ENCODE peak calls at places on chromosomes 4 and X, in seven cellular contexts. X is hypothalamus; J is activated CD4-positive, alpha-beta T cell treated with anti-CD3 and anti-CD28 coated beads, Interleukin-2, amount 50 U/mL, for 1 hour; F is mammary epithelial cell; O is substantia nigra; U is NCI-H524 treated with DMSO at 0.1 percent for 48 hours; B is renal cortical epithelial cell. S is an unnamed sample.

GRCh38 chr4:157014621-157015591 is 43.3 kb upstream of the PDGFC start:
- DNase-seq in X (no peak), J (no peak), F (peak; percentile 76), O (no peak), U (no peak), B (peak; percentile 85), S (no peak)

GRCh38 chrX:130995351-130995967 is 62.7 kb upstream of the ARHGAP36 start:
- DNase-seq in X (no peak), J (no peak), F (no peak), O (no peak), U (no peak), B (no peak), S (no peak)

GRCh38 chrX:9542106-9542764 is 77.4 kb downstream of the TBL1X start:
- DNase-seq in X (no peak), J (no peak), F (no peak), O (no peak), U (no peak), B (no peak), S (no peak)

GRCh38 chr4:122718265-122718664 is 14.2 kb upstream of the BBS12 start:
- DNase-seq in X (no peak), J (no peak), F (no peak), O (no peak), U (no peak), B (no peak), S (no peak)

GRCh38 chrX:9865804-9866471 is 79.7 kb downstream of the SHROOM2 start:
- DNase-seq in X (no peak), J (no peak), F (peak; percentile 32), O (no peak), U (no peak), B (peak; percentile 53), S (no peak)

GRCh38 chr4:6953751-6954380 is 44.2 kb downstream of the TBC1D14 start:
- DNase-seq in X (no peak), J (no peak), F (peak; percentile 92), O (no peak), U (peak; percentile 25), B (peak; percentile 79), S (no peak)

GRCh38 chrX:155544886-155545285 is 67.9 kb downstream of the TMLHE start:
- DNase-seq in X (no peak), J (no peak), F (no peak), O (no peak), U (no peak), B (no peak), S (no peak)

GRCh38 chrX:18422325-18422724 is 3.1 kb upstream of the CDKL5 start:
- DNase-seq in X (no peak), J (no peak), F (no peak), O (no peak), U (no peak), B (peak; percentile 47), S (no peak)

GRCh38 chr4:177119021-177119461 is 190.6 kb upstream of the NEIL3 start:
- DNase-seq in X (no peak), J (no peak), F (no peak), O (no peak), U (no peak), B (no peak), S (no peak)

S was measured in NCI-H1930.